ENCODE peak calls at places on chromosomes 13 and 19, in nine cellular contexts. R is DND-41, D is PC-3, O is HCT116, L is cardiac muscle cell, J is heart right ventricle, X is HAP-1, K is thoracic aorta, G is GM23248. S is an unnamed sample. For H3K4me1, the result is how much of the 10 kb centered on the place peaks cover.

GRCh38 chr13:36630181-36630806 is 43.5 kb upstream of the SERTM1 start:
- DNase-seq in D (no peak), R (no peak), L (no peak), K (no peak), G (no peak), O (no peak), X (no peak), J (no peak), S (no peak)

GRCh38 chr13:31980842-31981241 is 50.7 kb upstream of the FRY start:
- DNase-seq in O (no peak), L (no peak), R (no peak), J (no peak), X (no peak), D (peak), G (no peak), K (no peak), S (no peak)

GRCh38 chr19:41994521-41994971 is 516 bp upstream of the ATP1A3 start:
- DNase-seq in D (no peak), J (no peak), O (no peak), G (no peak), X (no peak), K (no peak), L (no peak), R (peak), S (no peak)

GRCh38 chr19:50518091-50519005 is 4.6 kb upstream of the ASPDH start:
- DNase-seq in K (no peak), D (no peak), X (no peak), G (no peak), O (no peak), J (no peak), R (no peak), L (no peak), S (no peak)

GRCh38 chr19:20233105-20233504 is 66.1 kb downstream of the ZNF486 start:
- DNase-seq in J (no peak), L (no peak), O (no peak), G (no peak), D (no peak), X (no peak), K (no peak), R (no peak), S (no peak)

GRCh38 chr19:30011051-30011578 is 69.1 kb downstream of the URI1 start:
- DNase-seq in L (no peak), D (no peak), X (no peak), O (no peak), J (no peak), G (no peak), R (no peak), K (no peak), S (no peak)

GRCh38 chr13:100508996-100509395 is 79.6 kb downstream of the GGACT start:
- DNase-seq in D (no peak), X (no peak), O (no peak), R (no peak), L (no peak), K (no peak), J (no peak), G (no peak), S (no peak)

GRCh38 chr13:39209731-39210633 is 171.7 kb downstream of the NHLRC3 start:
- DNase-seq in L (no peak), K (no peak), X (no peak), J (no peak), R (no peak), D (no peak), O (no peak), G (peak), S (no peak)

GRCh38 chr13:25292301-25292700 is 5.0 kb upstream of the MTMR6 start:
- DNase-seq in R (peak), J (no peak), K (no peak), X (no peak), O (no peak), L (no peak), G (no peak), D (peak), S (no peak)

GRCh38 chr13:94140027-94140426 is 339.5 kb downstream of the DCT start:
- DNase-seq in J (no peak), R (no peak), X (peak), K (no peak), O (no peak), G (no peak), L (no peak), D (no peak), S (no peak)

GRCh38 chr19:55166530-55167268 is at the start of gene DNAAF3:
- DNase-seq in L (peak), X (peak), K (peak), G (peak), D (peak), O (peak), R (peak), J (peak), S (peak)

GRCh38 chr19:17243340-17243853 is 2.3 kb downstream of the NR2F6 start:
- DNase-seq in R (no peak), O (no peak), G (no peak), X (no peak), L (no peak), K (no peak), D (no peak), J (no peak), S (no peak)

GRCh38 chr13:110334256-110334655 is 27.2 kb downstream of the COL4A2 start:
- DNase-seq in D (no peak), K (no peak), X (no peak), R (no peak), O (no peak), J (no peak), L (no peak), G (no peak), S (no peak)

GRCh38 chr13:29936051-29936813 is 85.8 kb upstream of the UBL3 start:
- DNase-seq in R (no peak), G (no peak), X (no peak), J (no peak), L (no peak), K (no peak), D (no peak), O (no peak), S (no peak)

GRCh38 chr19:47102561-47103135 is 10.9 kb downstream of the ZC3H4 start:
- DNase-seq in L (no peak), K (no peak), G (peak), R (no peak), J (no peak), D (no peak), O (no peak), X (no peak), S (no peak)

GRCh38 chr13:64684685-64685431 is 2545.3 kb downstream of the PCDH9 start:
- DNase-seq in L (no peak), K (no peak), O (no peak), X (no peak), D (no peak), G (peak), J (no peak), R (no peak), S (no peak)

GRCh38 chr13:40445557-40445990 is 220.9 kb downstream of the FOXO1 start:
- DNase-seq in J (peak), G (no peak), O (no peak), L (no peak), K (no peak), X (no peak), R (no peak), D (peak), S (peak)

GRCh38 chr19:45168767-45169351 is 8.1 kb upstream of the NKPD1 start:
- DNase-seq in L (no peak), K (no peak), R (no peak), X (no peak), O (no peak), J (no peak), D (no peak), G (no peak), S (no peak)

GRCh38 chr13:23979361-23980159 is 82.3 kb upstream of the C1QTNF9B start:
- DNase-seq in K (peak), G (peak), X (peak), O (no peak), R (no peak), D (peak), L (peak), J (peak), S (peak)

GRCh38 chr19:7811989-7812388 is 18.0 kb upstream of the EVI5L start:
- DNase-seq in D (no peak), R (no peak), O (no peak), L (no peak), G (no peak), K (no peak), X (no peak), J (no peak), S (no peak)

GRCh38 chr19:15227261-15227660 is 5.0 kb downstream of the EPHX3 start:
- DNase-seq in K (no peak), X (no peak), O (no peak), R (no peak), L (no peak), J (no peak), G (no peak), D (no peak), S (no peak)

DNA sequence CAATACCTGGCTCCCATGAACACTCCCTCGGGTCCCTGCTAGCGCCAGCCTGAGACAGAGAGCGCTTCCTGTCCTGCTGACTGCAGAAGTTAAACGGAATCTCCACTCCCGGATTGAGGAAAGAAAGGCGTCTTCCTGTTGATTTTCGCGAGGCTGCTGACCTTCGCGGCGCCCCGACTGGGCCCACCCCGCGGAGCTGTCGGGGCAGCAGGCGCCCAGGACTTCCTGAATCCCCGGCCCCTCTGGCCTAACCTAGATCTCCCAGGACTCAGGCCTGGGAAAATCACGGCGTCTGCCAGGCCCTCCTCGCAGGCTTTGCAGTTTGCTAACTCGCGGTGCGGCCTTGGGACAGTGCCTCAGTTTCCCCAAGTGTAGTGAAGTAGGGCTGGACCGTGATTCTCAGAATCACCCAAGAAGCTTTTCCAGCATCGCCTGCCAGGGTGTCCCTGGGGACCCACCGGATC is 108.8 kb downstream of the KCTD15 start:
- DNase-seq in J (peak), D (peak), K (no peak), G (no peak), L (peak), R (no peak), X (no peak), O (no peak), S (no peak)
- H3K4me1 ChIP-seq in J (under half), D (under half), K (under half), G (under half), L (under half), R (under half), X (under half), O (under half), S (under half)

DNA sequence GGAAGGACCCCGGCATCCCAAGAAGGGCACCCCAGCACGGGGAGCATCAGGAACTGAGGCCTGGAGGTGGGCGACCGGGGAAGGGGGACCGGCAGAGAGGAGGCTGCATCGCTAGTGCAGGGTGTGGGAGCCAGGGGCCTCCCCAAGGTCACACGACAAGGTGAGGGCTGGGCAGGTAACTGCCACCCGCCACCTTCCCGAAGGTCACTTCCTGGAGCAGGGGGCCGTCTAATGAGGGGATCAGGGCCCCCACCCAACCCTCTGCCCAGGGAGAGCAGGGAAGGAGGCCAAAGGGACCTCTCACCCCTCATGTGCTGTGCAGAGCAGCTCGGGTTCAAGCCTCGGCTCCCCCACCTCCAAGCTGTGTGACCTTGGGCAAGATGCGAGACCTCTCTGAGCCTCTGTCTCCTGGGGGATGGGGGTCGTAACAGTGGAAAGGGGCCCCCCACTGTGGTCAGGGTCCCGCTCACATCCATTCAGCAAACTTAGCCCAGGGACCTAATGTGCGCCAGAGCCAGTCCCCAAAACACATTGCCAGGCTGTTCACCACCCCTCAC is 6.0 kb downstream of the ZBTB7A start:
- DNase-seq in X (no peak), D (no peak), R (no peak), G (no peak), K (no peak), L (no peak), O (no peak), J (no peak), S (no peak)
- H3K4me1 ChIP-seq in X (under half), D (under half), R (under half), G (half or more), K (half or more), L (under half), O (half or more), J (half or more), S (half or more)

GRCh38 chr19:1239796-1240737 is 1.5 kb upstream of the ATP5F1D start:
- DNase-seq in K (no peak), R (peak), G (peak), L (peak), D (peak), O (peak), J (peak), X (peak), S (peak)
- H3K4me1 ChIP-seq in K (half or more), R (half or more), G (under half), L (under half), D (under half), O (half or more), J (half or more), X (under half), S (half or more)

DNA sequence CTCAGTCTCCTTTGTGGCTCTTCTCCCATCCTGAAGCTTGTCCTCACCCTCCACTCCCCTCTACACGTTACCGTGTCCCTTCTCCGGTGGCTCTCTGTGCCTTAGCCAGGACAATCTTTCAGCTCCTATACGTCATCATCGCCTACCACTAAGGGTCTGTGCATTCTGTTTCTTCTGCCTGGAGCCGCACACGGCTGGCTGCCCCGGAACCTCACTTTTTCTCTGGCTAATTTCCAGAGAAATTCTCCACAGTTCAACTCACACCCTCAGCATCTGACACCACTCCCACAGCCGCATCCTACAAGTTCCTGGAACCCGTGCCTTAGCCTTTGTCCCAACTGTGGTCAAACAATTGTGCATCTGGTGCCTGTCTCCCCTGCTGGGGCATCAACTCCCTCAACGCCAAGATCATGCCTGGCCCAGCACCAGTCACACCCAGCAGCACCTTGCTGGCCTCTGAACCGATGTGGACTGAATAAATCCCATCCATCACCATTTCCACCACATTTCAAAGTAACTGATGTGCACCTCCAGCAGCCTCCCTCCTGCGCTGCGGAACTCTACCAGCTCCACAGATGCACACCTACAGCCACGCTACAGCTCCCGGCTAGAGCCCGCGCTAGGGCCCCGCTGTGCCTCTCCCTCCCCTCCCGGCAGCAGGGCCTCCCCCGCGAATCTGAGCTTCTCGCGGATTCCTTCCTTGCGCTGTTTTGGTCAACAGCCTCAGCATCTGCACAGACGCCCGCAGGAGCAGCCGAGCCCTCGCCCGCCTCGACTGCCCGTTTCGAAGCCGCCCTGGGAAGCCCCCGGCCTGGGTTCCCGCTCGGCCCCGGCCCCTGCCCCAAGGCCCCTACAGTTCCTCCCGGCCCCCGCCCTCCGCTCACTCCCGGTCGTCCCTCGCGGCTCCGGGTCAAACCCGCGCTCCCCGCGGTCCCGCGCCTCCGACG is 689 bp downstream of the DCUN1D2 start:
- DNase-seq in G (peak), D (peak), L (peak), R (peak), O (no peak), J (peak), X (peak), K (no peak), S (no peak)
- H3K4me1 ChIP-seq in G (under half), D (under half), L (under half), R (under half), O (under half), J (under half), X (under half), K (under half), S (half or more)

DNA sequence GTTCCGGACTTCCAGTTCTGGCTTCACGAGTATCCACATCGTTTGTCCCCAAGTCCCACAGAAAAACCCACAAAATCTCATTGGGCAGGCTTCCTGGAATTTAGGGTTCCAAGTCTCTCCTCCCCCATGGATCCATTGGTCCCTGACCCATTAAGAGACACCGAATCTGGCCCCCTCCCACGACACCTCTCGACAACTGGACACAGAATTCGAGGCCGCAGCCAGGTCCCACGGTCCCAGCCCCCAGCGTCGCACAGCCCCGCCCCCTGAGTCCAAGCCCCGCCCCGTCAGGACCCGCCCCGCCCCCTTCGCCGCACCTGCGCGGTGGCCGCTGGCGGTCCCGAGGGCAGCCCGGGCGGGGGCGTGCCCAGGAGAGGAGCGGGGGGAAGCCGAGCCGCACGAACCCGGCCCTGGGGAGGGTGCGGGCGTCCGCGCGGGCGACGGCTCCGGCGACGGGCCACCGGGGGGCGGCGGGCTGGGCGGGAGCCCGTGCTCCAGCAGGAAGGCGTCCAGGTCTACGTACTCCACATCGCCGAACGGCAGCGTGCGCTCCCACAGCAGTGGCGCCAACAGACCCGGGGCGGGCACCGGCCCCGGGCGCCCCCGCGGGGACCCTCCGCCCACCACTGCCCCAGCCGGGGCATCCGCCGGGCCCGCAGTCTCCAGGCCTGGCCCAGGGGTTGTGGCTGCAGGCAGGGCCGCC is 1.8 kb downstream of the DBP start:
- DNase-seq in G (peak), D (peak), K (no peak), O (no peak), R (peak), X (peak), L (peak), J (peak), S (peak)
- H3K4me1 ChIP-seq in G (under half), D (under half), K (half or more), O (half or more), R (half or more), X (under half), L (under half), J (half or more), S (half or more)

GRCh38 chr19:39936622-39937021 is 2.2 kb upstream of the FCGBP start:
- DNase-seq in D (no peak), O (no peak), J (no peak), X (no peak), K (no peak), L (no peak), R (no peak), G (no peak), S (no peak)
- H3K4me1 ChIP-seq in D (under half), O (under half), J (under half), X (under half), K (under half), L (under half), R (under half), G (under half), S (under half)

S was measured in gastrocnemius medialis.